ENCODE peak calls at places on chromosomes 12 and 14, in eight cellular contexts. V is fibroblast of lung, B is IMR-90, I is H9, Q is MM.1S, L is GM12878, R is SK-N-SH, H is H1. W is an unnamed sample.

GRCh38 chr14:90518941-90519256 is 122.1 kb downstream of the CALM1 start:
- DNase-seq in H (no peak), I (peak; percentile 68), R (no peak), L (no peak), Q (peak; percentile 8), B (peak; percentile 11), V (no peak), W (peak; percentile 22)

GRCh38 chr12:111642681-111643427 is 42.9 kb downstream of the BRAP start:
- DNase-seq in H (no peak), R (no peak), L (no peak), Q (no peak), V (no peak), B (no peak), I (no peak), W (no peak)

GRCh38 chr12:126752021-126752420 is 1514.9 kb upstream of the TMEM132C start:
- DNase-seq in L (no peak), V (peak; percentile 70), I (no peak), H (no peak), B (no peak), R (no peak), Q (no peak), W (no peak)

GRCh38 chr12:94875525-94875924 is 128.0 kb downstream of the NDUFA12 start:
- DNase-seq in V (no peak), H (no peak), B (no peak), I (peak; percentile 66), L (peak; percentile 86), R (peak; percentile 44), Q (peak; percentile 73), W (peak; percentile 44)

GRCh38 chr12:115984607-115985006 is 292.9 kb downstream of the MED13L start:
- DNase-seq in R (peak; percentile 5), B (no peak), H (no peak), V (no peak), Q (no peak), L (no peak), I (no peak), W (no peak)

GRCh38 chr14:56004807-56005579 is 113.2 kb upstream of the PELI2 start:
- DNase-seq in I (peak; percentile 31), V (peak; percentile 91), B (peak; percentile 77), Q (no peak), H (peak; percentile 25), R (no peak), L (peak; percentile 15), W (peak; percentile 85)

GRCh38 chr14:23636317-23637211 is at the start of gene DHRS2:
- DNase-seq in L (no peak), R (no peak), B (no peak), H (no peak), I (no peak), Q (no peak), V (no peak), W (no peak)

GRCh38 chr12:58750484-58750883 is 169.8 kb downstream of the LRIG3 start:
- DNase-seq in L (no peak), Q (no peak), I (no peak), B (peak; percentile 98), H (no peak), V (peak; percentile 96), R (no peak), W (no peak)

GRCh38 chr12:28237423-28237822 is 47.2 kb downstream of the CCDC91 start:
- DNase-seq in Q (no peak), L (no peak), V (no peak), I (peak; percentile 40), H (no peak), R (no peak), B (no peak), W (no peak)

GRCh38 chr14:67515386-67516079 is 17.6 kb upstream of the PLEKHH1 start:
- DNase-seq in L (no peak), Q (peak; percentile 22), B (no peak), I (peak; percentile 53), R (no peak), H (no peak), V (peak; percentile 7), W (no peak)

GRCh38 chr14:36827861-36828260 is 166.2 kb downstream of the PAX9 start:
- DNase-seq in H (no peak), Q (no peak), V (no peak), I (no peak), R (no peak), L (no peak), B (no peak), W (no peak)

GRCh38 chr12:15364221-15365170 is 42.2 kb downstream of the PTPRO start:
- DNase-seq in V (peak; percentile 71), R (no peak), H (no peak), L (no peak), B (no peak), I (no peak), Q (no peak), W (no peak)
- H4K20me1 ChIP-seq in V (no peaks in the 10 kb centered on the region), R (no peaks in the 10 kb centered on the region), H (no peaks in the 10 kb centered on the region), L (no peaks in the 10 kb centered on the region), B (no peaks in the 10 kb centered on the region), I (no peaks in the 10 kb centered on the region), Q (no peaks in the 10 kb centered on the region), W (no peaks in the 10 kb centered on the region)

DNA sequence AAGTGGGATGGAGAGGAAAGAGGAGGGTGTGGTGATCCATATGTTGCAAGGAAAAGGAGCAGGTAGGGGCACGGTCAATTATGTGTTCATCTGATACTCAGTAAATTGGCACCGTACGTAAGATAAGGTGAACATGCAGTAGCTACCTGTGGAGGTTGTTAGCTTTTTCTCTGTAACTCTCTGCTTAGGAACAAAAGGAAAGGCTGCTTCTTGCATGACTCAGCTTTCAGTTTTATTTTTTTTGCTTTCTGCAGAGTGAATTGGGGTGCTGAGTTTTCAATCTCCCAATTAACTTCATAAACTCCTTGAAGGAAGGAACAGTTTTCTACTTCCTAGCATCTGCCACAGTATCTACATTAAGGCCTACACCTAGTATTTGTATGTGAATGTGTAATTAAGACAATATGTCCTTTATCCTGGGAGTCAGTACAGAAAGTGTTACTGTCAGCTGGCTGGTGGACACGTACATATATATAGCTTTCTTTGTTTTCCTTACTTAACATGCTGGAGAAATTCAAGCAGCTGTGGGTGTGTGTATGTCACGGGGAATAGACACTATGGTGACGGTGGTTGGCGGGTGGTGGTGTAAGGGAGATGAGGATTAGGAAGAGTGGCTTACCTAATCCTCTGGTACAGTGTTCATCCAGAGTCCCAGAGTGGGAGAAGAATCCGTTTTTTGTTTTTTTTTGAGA is 40.1 kb upstream of the WNK1 start:
- DNase-seq in L (no peak), R (no peak), B (peak; percentile 35), H (no peak), V (peak; percentile 40), I (no peak), Q (peak; percentile 40), W (no peak)
- H3K27ac ChIP-seq in L (no peak overlapping the region), R (no peak overlapping the region), B (no peak overlapping the region), H (no peak overlapping the region), V (no peak overlapping the region), I (no peak overlapping the region), Q (peak overlapping the region; percentile 12), W (no peak overlapping the region)

GRCh38 chr12:11651377-11651776 is 1.9 kb downstream of the ETV6 start:
- DNase-seq in I (no peak), Q (no peak), L (no peak), B (no peak), V (no peak), R (no peak), H (no peak), W (no peak)
- H2AFZ ChIP-seq in I (no peak overlapping the region), Q (no peak overlapping the region), L (no peak overlapping the region), B (no peak overlapping the region), V (no peak overlapping the region), R (no peak overlapping the region), H (no peak overlapping the region), W (no peak overlapping the region)

GRCh38 chr12:104590002-104590401 is 133.3 kb downstream of the CHST11 start:
- DNase-seq in Q (no peak), I (no peak), R (no peak), L (no peak), H (no peak), V (no peak), B (no peak), W (no peak)
- H4K20me1 ChIP-seq in Q (no peaks in the 10 kb centered on the region), I (no peaks in the 10 kb centered on the region), R (no peaks in the 10 kb centered on the region), L (no peaks in the 10 kb centered on the region), H (no peaks in the 10 kb centered on the region), V (no peaks in the 10 kb centered on the region), B (no peaks in the 10 kb centered on the region), W (no peaks in the 10 kb centered on the region)

GRCh38 chr14:75341639-75342038 is 63.0 kb downstream of the FOS start:
- DNase-seq in I (no peak), B (no peak), R (no peak), V (no peak), L (no peak), Q (no peak), H (no peak), W (no peak)
- H3K27ac ChIP-seq in I (no peak overlapping the region), B (no peak overlapping the region), R (no peak overlapping the region), V (no peak overlapping the region), L (no peak overlapping the region), Q (no peak overlapping the region), H (no peak overlapping the region), W (peak overlapping the region; percentile 62)

GRCh38 chr12:18850752-18851151 is 112.8 kb downstream of the CAPZA3 start:
- DNase-seq in H (no peak), R (no peak), I (no peak), B (no peak), V (no peak), L (no peak), Q (no peak), W (no peak)

GRCh38 chr12:18853570-18854366 is 115.8 kb downstream of the CAPZA3 start:
- DNase-seq in R (no peak), I (no peak), V (no peak), H (no peak), L (no peak), B (no peak), Q (no peak), W (no peak)

GRCh38 chr12:18849080-18849479 is 111.2 kb downstream of the CAPZA3 start:
- DNase-seq in R (no peak), V (peak; percentile 79), H (no peak), L (no peak), I (no peak), B (peak; percentile 88), Q (no peak), W (peak; percentile 37)

DNA sequence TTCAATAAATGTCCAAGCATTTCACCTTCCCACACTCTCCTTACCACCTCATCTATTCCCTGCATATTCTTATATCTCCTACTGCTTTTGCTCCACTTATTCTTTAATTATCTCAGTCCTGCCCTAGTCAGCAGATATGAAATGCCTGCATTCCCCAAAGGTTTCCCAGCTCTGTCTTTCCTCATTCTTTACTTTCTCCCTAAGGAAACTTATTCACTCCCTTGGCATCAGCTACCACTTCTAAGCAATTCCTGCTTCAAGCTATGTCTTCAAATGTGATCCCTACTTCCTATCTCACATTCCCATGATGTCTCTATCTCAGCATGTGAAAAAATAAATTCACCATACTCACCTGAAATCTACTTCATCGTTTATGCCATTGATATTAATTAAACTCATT is 111.8 kb downstream of the CAPZA3 start:
- DNase-seq in Q (no peak), H (no peak), R (no peak), V (peak; percentile 33), L (no peak), I (no peak), B (peak; percentile 22), W (no peak)
- H2AFZ ChIP-seq in Q (no peak overlapping the region), H (no peak overlapping the region), R (no peak overlapping the region), V (no peak overlapping the region), L (no peak overlapping the region), I (no peak overlapping the region), B (no peak overlapping the region), W (no peak overlapping the region)

GRCh38 chr14:89269404-89269803 is 147.6 kb downstream of the FOXN3 start:
- DNase-seq in R (no peak), Q (no peak), B (no peak), H (no peak), V (no peak), I (no peak), L (no peak), W (no peak)
- H4K20me1 ChIP-seq in R (no peaks in the 10 kb centered on the region), Q (no peaks in the 10 kb centered on the region), B (peaks cover 38% of the 10 kb centered on the region), H (peaks cover 16% of the 10 kb centered on the region), V (no peaks in the 10 kb centered on the region), I (peaks cover 2% of the 10 kb centered on the region), L (no peaks in the 10 kb centered on the region), W (peaks cover 5% of the 10 kb centered on the region)

W was measured in hepatocyte.